ENCODE peak calls at places on chromosome 3, in eight cellular contexts. H, R, I, P, N, K, A and X are unnamed samples.

GRCh38 chr3:14266361-14266760 is 87.7 kb downstream of the LSM3 start:
- DNase-seq in P (no peak), N (peak; percentile 44), K (no peak), R (no peak), I (no peak), H (no peak), A (no peak), X (no peak)

GRCh38 chr3:52846427-52846983 is 11.7 kb upstream of the MUSTN1 start:
- DNase-seq in A (no peak), N (no peak), H (no peak), P (no peak), K (no peak), R (no peak), I (no peak), X (no peak)

GRCh38 chr3:152026033-152026556 is 152.7 kb downstream of the SUCNR1 start:
- DNase-seq in K (no peak), N (no peak), P (no peak), A (no peak), H (no peak), R (no peak), I (peak; percentile 87), X (no peak)

GRCh38 chr3:126959144-126959920 is 23.6 kb upstream of the PLXNA1 start:
- DNase-seq in P (no peak), K (no peak), A (no peak), I (no peak), H (peak; percentile 37), R (no peak), N (peak; percentile 36), X (no peak)

GRCh38 chr3:195236076-195236798 is 34.7 kb downstream of the XXYLT1 start:
- DNase-seq in I (no peak), P (no peak), H (peak; percentile 32), K (no peak), R (no peak), A (no peak), N (peak; percentile 26), X (no peak)

GRCh38 chr3:108406063-108406660 is 104.2 kb downstream of the MYH15 start:
- DNase-seq in H (no peak), N (no peak), A (no peak), K (no peak), R (no peak), P (no peak), I (no peak), X (no peak)

GRCh38 chr3:9416139-9416780 is 18.8 kb downstream of the SETD5 start:
- DNase-seq in N (no peak), A (no peak), R (no peak), H (no peak), K (no peak), P (no peak), I (peak; percentile 28), X (no peak)

GRCh38 chr3:69433016-69433937 is 47.4 kb upstream of the FRMD4B start:
- DNase-seq in H (no peak), R (no peak), K (peak; percentile 42), P (no peak), A (no peak), N (no peak), I (peak; percentile 6), X (no peak)

GRCh38 chr3:59836525-59836924 is 786.7 kb upstream of the CFAP20DC start:
- DNase-seq in R (no peak), I (no peak), A (no peak), P (no peak), N (no peak), H (no peak), K (no peak), X (no peak)

GRCh38 chr3:195176776-195177175 is 94.2 kb downstream of the XXYLT1 start:
- DNase-seq in A (no peak), R (no peak), I (no peak), H (no peak), K (no peak), N (no peak), P (no peak), X (no peak)

GRCh38 chr3:94374439-94375161 is 311.7 kb downstream of the NSUN3 start:
- DNase-seq in A (no peak), K (no peak), R (no peak), N (no peak), I (no peak), H (no peak), P (no peak), X (no peak)

GRCh38 chr3:52986938-52987337 is 58.9 kb downstream of the SFMBT1 start:
- DNase-seq in N (no peak), R (no peak), A (no peak), I (peak; percentile 35), H (no peak), K (peak; percentile 2), P (no peak), X (peak; percentile 18)

GRCh38 chr3:71533588-71533987 is 49.9 kb downstream of the FOXP1 start:
- DNase-seq in H (no peak), P (no peak), I (no peak), R (no peak), A (no peak), K (no peak), N (no peak), X (no peak)
- H3K4me1 ChIP-seq in H (peaks cover 27% of the 10 kb centered on the region), P (no peaks in the 10 kb centered on the region), I (peaks cover 56% of the 10 kb centered on the region), R (peaks cover 26% of the 10 kb centered on the region), A (no peaks in the 10 kb centered on the region), K (peaks cover 8% of the 10 kb centered on the region), N (no peaks in the 10 kb centered on the region), X (no peaks in the 10 kb centered on the region)

DNA sequence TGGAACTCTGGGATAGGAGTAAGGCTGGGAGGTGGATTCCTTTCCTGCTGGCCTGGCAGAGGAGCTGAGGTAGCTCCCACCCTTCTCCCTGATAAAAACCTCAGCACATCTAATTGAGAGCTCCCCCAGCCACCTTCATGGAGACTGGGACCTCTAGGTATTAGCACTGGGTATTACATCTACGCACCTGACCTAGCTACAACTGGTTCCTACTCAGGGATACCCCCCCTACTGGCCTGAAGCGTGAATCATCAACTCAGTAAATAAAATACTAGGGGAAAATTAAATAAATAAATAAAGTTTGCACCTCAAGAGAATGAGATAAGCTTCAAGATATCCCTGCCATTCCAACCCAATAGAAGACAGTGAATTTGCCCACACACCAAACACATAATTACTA is 140.4 kb downstream of the NEK10 start:
- DNase-seq in H (no peak), P (no peak), R (no peak), K (no peak), N (no peak), A (no peak), I (peak; percentile 43), X (no peak)
- TF ChIP-seq CTCF in H (no peak), P (no peak), R (no peak), K (no peak), N (no peak), A (no peak), I (no peak), X (no peak)

GRCh38 chr3:57793737-57794187 is 37.7 kb downstream of the SLMAP start:
- DNase-seq in P (no peak), A (no peak), I (no peak), K (no peak), N (no peak), R (no peak), H (no peak), X (no peak)

GRCh38 chr3:57794501-57794900 is 38.4 kb downstream of the SLMAP start:
- DNase-seq in K (no peak), N (no peak), R (no peak), P (no peak), H (no peak), A (no peak), I (no peak), X (no peak)

GRCh38 chr3:57794951-57795350 is 38.8 kb downstream of the SLMAP start:
- DNase-seq in R (no peak), P (no peak), I (no peak), K (no peak), H (no peak), N (no peak), A (no peak), X (no peak)

GRCh38 chr3:57796261-57796660 is 40.2 kb downstream of the SLMAP start:
- DNase-seq in K (no peak), R (no peak), I (no peak), P (no peak), A (no peak), N (no peak), H (no peak), X (no peak)

GRCh38 chr3:57797701-57798487 is 41.8 kb downstream of the SLMAP start:
- DNase-seq in I (no peak), N (no peak), H (no peak), A (no peak), K (no peak), P (no peak), R (no peak), X (no peak)
- H3K4me1 ChIP-seq in I (peaks cover 83% of the 10 kb centered on the region), N (peaks cover 4% of the 10 kb centered on the region), H (peaks cover 9% of the 10 kb centered on the region), A (peaks cover 59% of the 10 kb centered on the region), K (no peaks in the 10 kb centered on the region), P (peaks cover 2% of the 10 kb centered on the region), R (peaks cover 21% of the 10 kb centered on the region), X (no peaks in the 10 kb centered on the region)

DNA sequence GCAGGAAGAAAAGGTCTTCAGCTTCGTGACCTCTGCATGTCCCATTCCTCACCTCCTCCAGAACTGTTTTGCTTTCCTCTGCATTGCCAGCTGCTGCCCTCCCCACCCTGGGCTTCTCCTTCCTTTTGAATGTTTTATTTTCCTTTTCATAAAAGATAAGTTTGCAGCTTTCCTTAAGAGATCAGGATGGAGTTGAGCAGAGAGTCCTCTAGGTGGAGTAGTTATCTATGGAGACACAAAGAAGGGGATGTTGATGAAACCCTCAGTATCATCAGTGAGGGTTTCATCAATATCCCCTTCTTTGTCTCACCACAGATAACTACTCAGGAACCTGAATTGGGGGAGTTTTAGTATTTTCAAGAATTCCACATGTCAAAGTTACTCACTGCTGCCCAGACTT is 19.0 kb upstream of the SLC25A36 start:
- DNase-seq in N (no peak), P (no peak), K (no peak), H (no peak), R (no peak), I (peak; percentile 19), A (no peak), X (no peak)
- TF ChIP-seq CTCF in N (peak; percentile 48), P (peak; percentile 44), K (peak; percentile 52), H (peak; percentile 40), R (no peak), I (peak; percentile 43), A (peak; percentile 40), X (peak; percentile 60)

GRCh38 chr3:47761046-47761445 is 20.6 kb downstream of the SMARCC1 start:
- DNase-seq in I (no peak), H (no peak), R (no peak), K (no peak), P (no peak), A (no peak), N (no peak), X (no peak)

GRCh38 chr3:47758261-47759025 is 23.2 kb downstream of the SMARCC1 start:
- DNase-seq in K (no peak), H (no peak), N (no peak), P (no peak), R (no peak), A (no peak), I (no peak), X (no peak)

GRCh38 chr3:47766186-47766585 is 15.5 kb downstream of the SMARCC1 start:
- DNase-seq in H (no peak), I (no peak), A (no peak), N (no peak), K (no peak), P (no peak), R (no peak), X (no peak)

GRCh38 chr3:47762233-47762632 is 19.5 kb downstream of the SMARCC1 start:
- DNase-seq in N (no peak), A (no peak), K (no peak), I (no peak), H (no peak), P (no peak), R (no peak), X (no peak)
- H3K4me1 ChIP-seq in N (no peaks in the 10 kb centered on the region), A (peaks cover 16% of the 10 kb centered on the region), K (no peaks in the 10 kb centered on the region), I (no peaks in the 10 kb centered on the region), H (no peaks in the 10 kb centered on the region), P (no peaks in the 10 kb centered on the region), R (no peaks in the 10 kb centered on the region), X (no peaks in the 10 kb centered on the region)

GRCh38 chr3:65583203-65583602 is 455.5 kb downstream of the MAGI1 start:
- DNase-seq in R (no peak), N (no peak), H (no peak), I (no peak), A (no peak), K (no peak), P (no peak), X (no peak)
- TF ChIP-seq CTCF in R (no peak), N (no peak), H (no peak), I (no peak), A (no peak), K (no peak), P (no peak), X (no peak)